ENCODE peak calls at places on chromosomes 12 and 14, in six cellular contexts. T is H7, M is skeletal muscle cell, Y is LHCN-M2, J is ureter, C is amniotic stem cell. B is an unnamed sample.

GRCh38 chr12:101823891-101824290 is 6.9 kb downstream of the GNPTAB start:
- DNase-seq in T (peak), M (no peak), Y (peak), J (peak), C (no peak), B (no peak)

GRCh38 chr12:132766380-132767085 is 4.9 kb upstream of the ANKLE2 start:
- DNase-seq in T (peak), M (no peak), Y (peak), J (no peak), C (no peak), B (no peak)

GRCh38 chr12:51942501-51943000 is 8.9 kb upstream of the ACVR1B start:
- DNase-seq in T (no peak), M (no peak), Y (no peak), J (no peak), C (no peak), B (no peak)

GRCh38 chr12:26124491-26125450 is at the start of gene BHLHE41:
- DNase-seq in T (peak), M (no peak), Y (peak), J (peak), C (peak), B (no peak)

GRCh38 chr14:74965770-74966153 is 10.4 kb upstream of the PGF start:
- DNase-seq in T (no peak), M (no peak), Y (no peak), J (no peak), C (no peak), B (no peak)

GRCh38 chr14:87066221-87066817 is 926.7 kb downstream of the GALC start:
- DNase-seq in T (no peak), M (no peak), Y (peak), J (no peak), C (no peak), B (no peak)

GRCh38 chr12:57008113-57008687 is 1.9 kb upstream of the ZBTB39 start:
- DNase-seq in T (peak), M (peak), Y (peak), J (no peak), C (peak), B (peak)

GRCh38 chr12:50053583-50053982 is 3.8 kb upstream of the ASIC1 start:
- DNase-seq in T (no peak), M (no peak), Y (no peak), J (no peak), C (no peak), B (peak)

GRCh38 chr12:14949631-14950030 is 11.3 kb upstream of the ERP27 start:
- DNase-seq in T (no peak), M (no peak), Y (no peak), J (no peak), C (no peak), B (no peak)

GRCh38 chr14:80049055-80049454 is 162.2 kb downstream of the DIO2 start:
- DNase-seq in T (no peak), M (no peak), Y (no peak), J (no peak), C (no peak), B (no peak)

GRCh38 chr12:86389949-86390348 is 133.8 kb upstream of the MGAT4C start:
- DNase-seq in T (no peak), M (peak), Y (peak), J (no peak), C (no peak), B (no peak)

GRCh38 chr14:77014004-77014604 is 14.4 kb downstream of the IRF2BPL start:
- DNase-seq in T (peak), M (no peak), Y (no peak), J (no peak), C (no peak), B (no peak)

GRCh38 chr12:53049582-53050318 is at the start of gene TNS2:
- DNase-seq in T (peak), M (no peak), Y (peak), J (peak), C (no peak), B (no peak)

GRCh38 chr12:15230751-15231150 is 9.5 kb upstream of the RERG start:
- DNase-seq in T (no peak), M (no peak), Y (peak), J (no peak), C (no peak), B (no peak)

GRCh38 chr14:69081271-69081670 is 71.6 kb downstream of the DCAF5 start:
- DNase-seq in T (no peak), M (no peak), Y (peak), J (no peak), C (no peak), B (no peak)

GRCh38 chr14:54570651-54571415 is 3.9 kb downstream of the SAMD4A start:
- DNase-seq in T (no peak), M (no peak), Y (peak), J (no peak), C (peak), B (no peak)

GRCh38 chr12:110233212-110233903 is 47.7 kb upstream of the ATP2A2 start:
- DNase-seq in T (no peak), M (no peak), Y (no peak), J (no peak), C (no peak), B (no peak)

GRCh38 chr12:12716151-12716844 is 870 bp upstream of the CDKN1B start:
- DNase-seq in T (peak), M (no peak), Y (peak), J (no peak), C (no peak), B (peak)

GRCh38 chr14:32400480-32400879 is 71.4 kb downstream of the AKAP6 start:
- DNase-seq in T (no peak), M (no peak), Y (peak), J (no peak), C (no peak), B (no peak)

GRCh38 chr14:95545769-95546168 is 10.9 kb downstream of the GLRX5 start:
- DNase-seq in T (no peak), M (peak), Y (peak), J (no peak), C (peak), B (no peak)

GRCh38 chr14:88842414-88842813 is 18.0 kb downstream of the TTC8 start:
- DNase-seq in T (no peak), M (no peak), Y (no peak), J (no peak), C (no peak), B (no peak)

GRCh38 chr12:102765736-102766135 is 151.3 kb downstream of the PAH start:
- DNase-seq in T (no peak), M (no peak), Y (no peak), J (no peak), C (no peak), B (no peak)

GRCh38 chr12:52010152-52010622 is 3.4 kb downstream of the TAMALIN start:
- DNase-seq in T (peak), M (peak), Y (peak), J (peak), C (no peak), B (no peak)

GRCh38 chr14:96016761-96017160 is 22.4 kb upstream of the C14orf132 start:
- DNase-seq in T (no peak), M (no peak), Y (no peak), J (no peak), C (no peak), B (no peak)

GRCh38 chr14:88929656-88930436 is 105.4 kb downstream of the TTC8 start:
- DNase-seq in T (peak), M (no peak), Y (no peak), J (no peak), C (no peak), B (no peak)

GRCh38 chr14:96207686-96208085 is 3.0 kb downstream of the BDKRB2 start:
- DNase-seq in T (no peak), M (no peak), Y (no peak), J (no peak), C (no peak), B (no peak)

GRCh38 chr12:111238075-111238734 is 130.7 kb downstream of the PHETA1 start:
- DNase-seq in T (no peak), M (no peak), Y (no peak), J (no peak), C (no peak), B (no peak)

GRCh38 chr12:130700492-130701401 is 15.4 kb downstream of the RIMBP2 start:
- DNase-seq in T (no peak), M (no peak), Y (no peak), J (no peak), C (no peak), B (no peak)

GRCh38 chr12:57093412-57094193 is 4.7 kb downstream of the NAB2 start:
- DNase-seq in T (peak), M (peak), Y (peak), J (peak), C (peak), B (peak)

GRCh38 chr12:74906224-74906623 is 303.4 kb downstream of the KCNC2 start:
- DNase-seq in T (no peak), M (no peak), Y (peak), J (no peak), C (no peak), B (no peak)

GRCh38 chr14:59268011-59268410 is 79.5 kb downstream of the DAAM1 start:
- DNase-seq in T (no peak), M (no peak), Y (no peak), J (no peak), C (no peak), B (no peak)

B was measured in AML-193.